ENCODE peak calls at places on chromosome 7, in six cellular contexts. I, P, K, N, F and D are unnamed samples.

GRCh38 chr7:128303133-128303532 is 40.6 kb downstream of the RBM28 start:
- DNase-seq in K (no peak), I (no peak), P (no peak), F (no peak), N (no peak), D (no peak)

GRCh38 chr7:25906760-25907159 is 245.2 kb upstream of the NFE2L3 start:
- DNase-seq in P (no peak), F (no peak), N (no peak), I (no peak), K (no peak), D (no peak)

GRCh38 chr7:322111-322671 is 32.2 kb downstream of the FOXL3 start:
- DNase-seq in F (peak; percentile 93), N (peak; percentile 77), K (peak; percentile 95), I (peak; percentile 74), P (peak; percentile 99), D (no peak)

GRCh38 chr7:80263821-80264220 is 129.2 kb downstream of the GNAI1 start:
- DNase-seq in P (no peak), N (no peak), I (no peak), K (no peak), F (no peak), D (no peak)

GRCh38 chr7:1228535-1229333 is 3.9 kb upstream of the UNCX start:
- DNase-seq in N (no peak), K (no peak), F (no peak), P (no peak), I (no peak), D (no peak)

GRCh38 chr7:138570715-138571114 is 110.7 kb downstream of the TRIM24 start:
- DNase-seq in K (no peak), N (no peak), P (no peak), F (no peak), I (no peak), D (no peak)

GRCh38 chr7:115004121-115004520 is 82.2 kb downstream of the MDFIC start:
- DNase-seq in P (no peak), N (no peak), F (no peak), I (no peak), K (no peak), D (no peak)

GRCh38 chr7:94311545-94311944 is 83.2 kb upstream of the COL1A2 start:
- DNase-seq in F (no peak), I (no peak), P (no peak), N (no peak), K (no peak), D (no peak)

GRCh38 chr7:140923358-140924006 is 1.2 kb downstream of the BRAF start:
- DNase-seq in F (peak; percentile 18), I (no peak), N (no peak), P (no peak), K (no peak), D (no peak)

GRCh38 chr7:101185258-101185839 is 5.3 kb upstream of the NAT16 start:
- DNase-seq in P (no peak), I (no peak), N (no peak), F (no peak), K (no peak), D (no peak)

GRCh38 chr7:93226310-93226709 is at the start of gene HEPACAM2:
- DNase-seq in K (no peak), N (no peak), I (no peak), P (no peak), F (no peak), D (no peak)

GRCh38 chr7:93232673-93233018 is 480 bp downstream of the VPS50 start:
- DNase-seq in N (no peak), F (no peak), I (no peak), K (no peak), P (no peak), D (no peak)

GRCh38 chr7:93231264-93231663 is 902 bp upstream of the VPS50 start:
- DNase-seq in K (no peak), F (no peak), I (no peak), P (no peak), N (no peak), D (no peak)

GRCh38 chr7:93228302-93228701 is 2.0 kb upstream of the HEPACAM2 start:
- DNase-seq in I (no peak), N (no peak), F (no peak), K (no peak), P (no peak), D (no peak)

DNA sequence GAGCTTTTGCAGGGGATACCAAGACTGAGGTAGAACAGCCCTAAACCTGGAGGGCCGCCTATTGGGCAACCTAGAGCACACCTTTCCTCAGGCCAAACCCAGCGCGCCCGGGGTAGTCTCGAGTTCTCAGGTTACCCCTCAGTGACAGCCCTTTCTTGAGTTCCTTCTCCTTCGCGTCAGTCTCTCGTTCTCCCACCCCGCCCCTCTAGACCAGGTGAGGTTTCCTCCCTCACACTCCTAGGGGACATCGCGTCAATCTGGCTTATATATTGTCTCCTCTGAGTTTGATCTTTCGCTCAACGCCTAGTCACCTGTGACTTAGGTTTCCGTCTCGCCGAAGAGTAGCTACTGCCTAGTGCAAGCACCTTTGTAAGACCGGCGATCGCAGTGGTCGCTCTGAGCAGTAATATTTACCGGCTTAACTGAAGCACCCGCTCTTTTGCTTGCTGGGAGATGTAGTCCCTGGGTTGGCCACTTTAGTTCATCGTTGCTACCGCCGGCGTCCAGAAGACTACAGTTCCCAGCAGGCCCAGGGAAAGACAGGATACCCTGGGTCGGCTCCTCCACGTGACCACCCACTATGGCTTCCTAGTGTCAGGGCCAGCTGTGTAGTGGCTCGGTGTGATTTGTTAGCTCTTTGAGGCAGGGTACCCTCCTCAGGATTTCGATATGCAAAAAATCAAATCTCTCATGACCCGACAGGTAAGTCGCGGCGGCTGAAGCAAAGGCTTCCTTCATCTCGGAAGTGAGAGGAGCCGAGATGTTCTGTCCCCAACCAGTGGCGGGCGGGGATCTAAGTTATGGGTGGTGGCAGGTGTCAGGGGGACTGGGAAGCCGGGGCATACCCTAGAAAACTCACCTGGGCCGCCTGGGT is at the start of gene VPS50:
- DNase-seq in K (peak; percentile 49), P (peak; percentile 90), I (peak; percentile 99), F (peak; percentile 98), N (peak; percentile 98), D (peak; percentile 79)
- TF ChIP-seq POLR2A in K (peak; percentile 80), P (no peak), I (no peak), F (peak; percentile 86), N (no peak), D (no peak)

DNA sequence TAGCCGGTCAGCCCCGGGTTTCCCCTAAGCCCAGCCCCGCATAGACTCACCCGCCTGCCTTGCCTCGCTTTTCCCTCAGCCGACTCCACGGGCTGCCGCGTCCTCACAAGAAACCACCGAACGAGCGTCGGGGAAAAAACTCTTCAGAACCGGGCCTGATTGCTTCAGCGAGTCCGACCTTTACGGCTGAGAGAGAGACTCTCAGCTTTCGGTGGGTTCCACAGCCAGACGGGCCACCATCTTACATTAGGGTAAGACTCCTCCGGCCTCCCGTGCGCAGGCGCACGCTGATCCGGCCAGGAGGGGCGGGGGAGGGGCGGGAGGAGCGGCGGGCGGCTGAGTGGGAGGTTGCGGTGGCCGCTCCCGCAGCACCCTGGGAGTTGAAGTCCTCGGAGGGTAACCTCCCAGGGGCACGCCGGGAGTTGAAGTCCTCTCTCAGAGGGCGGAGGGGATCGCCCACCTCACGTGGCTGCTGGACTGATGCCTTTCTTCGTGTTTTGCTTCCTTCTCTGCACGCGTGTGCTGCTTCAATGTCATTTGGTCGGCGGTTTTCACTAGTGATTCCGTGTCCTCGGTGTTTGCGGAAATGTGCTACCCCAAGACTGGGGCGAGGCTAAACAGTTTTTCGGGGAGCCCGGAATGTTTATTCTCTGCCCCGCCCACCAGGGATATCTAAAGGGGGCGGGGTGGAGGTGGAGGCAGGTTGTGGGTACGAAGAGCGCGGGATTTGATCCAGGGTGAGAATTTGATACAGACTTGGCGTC is at the start of gene CNOT4:
- DNase-seq in I (peak; percentile 98), N (peak; percentile 97), K (peak; percentile 79), P (peak; percentile 89), F (peak; percentile 97), D (peak; percentile 79)
- TF ChIP-seq POLR2A in I (peak; percentile 19), N (no peak), K (peak; percentile 89), P (peak; percentile 92), F (peak; percentile 80), D (peak; percentile 68)

GRCh38 chr7:57370739-57371098 is 79.3 kb upstream of the ZNF716 start:
- DNase-seq in F (no peak), K (no peak), P (no peak), I (no peak), N (no peak), D (no peak)
- TF ChIP-seq POLR2A in F (no peak), K (no peak), P (no peak), I (no peak), N (no peak), D (no peak)

GRCh38 chr7:40698214-40698920 is 563.6 kb downstream of the SUGCT start:
- DNase-seq in F (no peak), K (no peak), P (no peak), I (no peak), N (no peak), D (no peak)
- TF ChIP-seq POLR2A in F (no peak), K (no peak), P (no peak), I (no peak), N (no peak), D (no peak)

DNA sequence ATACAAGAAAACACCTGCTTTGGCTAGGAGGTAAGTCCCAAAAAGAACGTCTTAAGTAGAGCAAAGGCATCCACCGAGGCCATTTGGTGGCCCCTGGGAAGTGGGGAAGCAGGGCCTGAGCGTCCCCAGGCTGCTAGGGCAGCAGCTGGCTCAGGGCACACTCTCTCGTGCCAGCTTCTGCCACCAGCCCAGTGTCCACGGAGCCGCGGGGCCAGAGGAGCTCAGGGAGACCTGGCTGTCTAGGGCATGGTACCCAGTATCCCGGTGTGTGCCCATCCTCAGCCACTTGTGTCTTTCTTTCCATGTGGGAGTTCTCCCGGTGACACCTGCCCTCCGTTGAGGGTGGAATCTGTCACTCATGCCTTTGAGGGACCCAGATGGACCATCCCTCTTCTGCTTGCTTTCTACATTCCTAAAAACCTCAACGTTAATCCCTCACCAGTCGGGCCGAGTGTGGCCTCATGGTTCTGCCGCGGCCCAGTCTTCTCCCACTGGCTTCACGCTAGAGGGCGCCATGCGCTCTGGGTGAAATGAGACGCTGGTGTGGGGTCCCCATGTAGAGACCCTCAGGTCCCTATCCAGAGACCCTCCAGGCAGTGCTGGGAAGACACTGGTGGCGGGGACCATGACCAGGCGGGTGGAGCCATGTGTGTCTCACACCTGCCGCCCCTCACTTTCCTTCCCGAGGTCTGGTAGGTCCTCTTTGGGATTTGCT is 9.5 kb upstream of the AP5Z1 start:
- DNase-seq in N (no peak), K (no peak), F (no peak), P (peak; percentile 74), I (no peak), D (no peak)
- TF ChIP-seq POLR2A in N (no peak), K (no peak), F (no peak), P (no peak), I (no peak), D (no peak)

DNA sequence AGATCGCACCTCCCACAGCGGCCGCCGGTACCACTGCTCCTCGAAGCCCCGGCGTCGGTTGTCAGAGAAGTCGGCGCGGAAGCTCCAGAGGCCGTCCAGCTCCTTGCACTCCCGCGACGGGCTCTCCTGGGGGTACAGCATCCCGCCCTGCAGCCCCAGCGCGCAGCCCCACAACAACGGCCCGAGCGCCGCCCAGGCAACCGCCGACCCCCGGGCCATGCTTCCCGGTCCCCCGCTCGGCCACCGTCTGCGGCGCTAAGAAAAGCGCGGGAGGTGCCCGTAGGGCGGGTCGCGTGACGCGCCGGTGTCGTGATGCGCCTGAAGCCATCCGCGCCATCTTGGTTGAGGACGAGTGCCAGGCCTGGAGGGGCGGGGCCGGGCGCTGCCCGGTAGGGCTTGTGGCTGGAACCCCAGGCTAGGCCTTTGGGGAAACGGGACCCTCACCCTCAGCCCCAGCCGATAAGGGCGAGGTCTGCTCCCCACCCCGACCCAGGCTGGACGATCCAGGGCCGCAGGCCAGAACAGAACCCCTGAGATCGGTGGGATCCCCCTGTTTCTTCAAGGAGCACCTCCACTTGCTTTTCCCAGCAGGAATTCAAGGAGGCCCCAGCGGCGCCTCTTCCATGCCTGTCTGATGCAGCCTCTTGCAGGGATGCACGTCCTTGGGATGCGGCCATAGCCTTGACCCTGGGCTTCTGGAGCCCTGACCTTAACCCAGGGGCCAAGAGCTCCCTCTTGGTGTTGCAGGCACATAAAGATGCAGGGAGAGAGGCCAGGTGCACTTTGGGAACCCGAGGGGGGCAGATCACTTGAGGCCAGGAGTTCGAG is at the start of gene GUSB:
- DNase-seq in P (peak; percentile 98), N (peak; percentile 93), K (peak; percentile 90), I (peak; percentile 96), F (peak; percentile 93), D (peak; percentile 57)
- TF ChIP-seq POLR2A in P (peak; percentile 96), N (no peak), K (peak; percentile 49), I (peak; percentile 21), F (peak; percentile 74), D (peak; percentile 86)